ENCODE peak calls at places on chromosomes 16 and 17, in four cellular contexts. T is neural progenitor cell, U is IMR-90, J is GM23338. A is an unnamed sample.

GRCh38 chr16:48282636-48283263 is 35.4 kb upstream of the ABCC11 start:
- DNase-seq in T (no peak), U (no peak), J (no peak), A (no peak)

GRCh38 chr17:67281736-67282135 is 36.7 kb upstream of the HELZ start:
- DNase-seq in T (no peak), J (no peak), U (no peak), A (no peak)

GRCh38 chr16:58269526-58269925 is 25.3 kb downstream of the PRSS54 start:
- DNase-seq in U (peak; percentile 40), T (no peak), J (no peak), A (no peak)

GRCh38 chr17:42125565-42125964 is 3.0 kb downstream of the HSPB9 start:
- DNase-seq in J (no peak), T (no peak), U (no peak), A (no peak)

GRCh38 chr17:50621562-50621961 is 13.1 kb upstream of the ABCC3 start:
- DNase-seq in T (no peak), U (peak; percentile 50), J (no peak), A (no peak)

GRCh38 chr16:74449470-74449869 is 28.2 kb upstream of the CLEC18B start:
- DNase-seq in U (peak; percentile 79), T (no peak), J (no peak), A (no peak)

GRCh38 chr17:40886090-40886489 is 1.0 kb upstream of the KRT20 start:
- DNase-seq in U (peak; percentile 67), J (no peak), T (no peak), A (peak; percentile 5)

GRCh38 chr16:51762081-51762995 is 611.3 kb upstream of the SALL1 start:
- DNase-seq in J (peak; percentile 87), U (peak; percentile 70), T (peak; percentile 93), A (peak; percentile 36)

GRCh38 chr17:2259769-2260536 is 43.6 kb downstream of the SMG6 start:
- DNase-seq in J (no peak), T (no peak), U (peak; percentile 81), A (no peak)

GRCh38 chr17:10727192-10727591 is 2.6 kb downstream of the TMEM220 start:
- DNase-seq in U (no peak), J (no peak), T (no peak), A (no peak)

GRCh38 chr17:47686276-47686635 is 7.7 kb upstream of the TBKBP1 start:
- DNase-seq in T (no peak), U (peak; percentile 58), J (no peak), A (no peak)

GRCh38 chr16:89141884-89142267 is 29.7 kb upstream of the CDH15 start:
- DNase-seq in J (no peak), U (no peak), T (no peak), A (no peak)

GRCh38 chr17:47948706-47949196 is 7.4 kb downstream of the PNPO start:
- DNase-seq in T (no peak), J (no peak), U (no peak), A (peak; percentile 16)

GRCh38 chr16:86991679-86992078 is 325.5 kb downstream of the C16orf95 start:
- DNase-seq in J (no peak), T (no peak), U (peak; percentile 88), A (no peak)

GRCh38 chr16:28293589-28293935 is 1.2 kb downstream of the SBK1 start:
- DNase-seq in J (peak; percentile 24), U (no peak), T (no peak), A (no peak)

GRCh38 chr17:37490022-37490587 is 414 bp downstream of the DUSP14 start:
- DNase-seq in J (peak; percentile 85), U (peak; percentile 45), T (peak; percentile 78), A (peak; percentile 69)

GRCh38 chr17:82301300-82301915 is 16.0 kb downstream of the CD7 start:
- DNase-seq in U (no peak), J (no peak), T (no peak), A (no peak)

GRCh38 chr16:27436921-27437650 is 35.1 kb downstream of the IL21R start:
- DNase-seq in U (no peak), J (no peak), T (no peak), A (no peak)

GRCh38 chr16:1530883-1531637 is 2.4 kb upstream of the TMEM204 start:
- DNase-seq in J (no peak), U (peak; percentile 43), T (no peak), A (no peak)

GRCh38 chr17:31390748-31391495 is 553 bp upstream of the RAB11FIP4 start:
- DNase-seq in J (peak; percentile 55), U (no peak), T (peak; percentile 37), A (no peak)

GRCh38 chr16:35552763-35553162 is 2093.4 kb downstream of the TP53TG3F start:
- DNase-seq in U (no peak), T (no peak), J (no peak), A (no peak)

GRCh38 chr16:4172070-4172469 is 55.8 kb upstream of the ADCY9 start:
- DNase-seq in T (no peak), J (no peak), U (peak; percentile 86), A (no peak)

GRCh38 chr16:71645450-71645849 is 19.5 kb downstream of the MARVELD3 start:
- DNase-seq in U (peak; percentile 38), T (peak; percentile 51), J (peak; percentile 70), A (no peak)

GRCh38 chr16:86946396-86946795 is 368.0 kb downstream of the FOXL1 start:
- DNase-seq in T (no peak), U (peak; percentile 34), J (peak; percentile 19), A (peak; percentile 49)

GRCh38 chr17:34843682-34844081 is 117.6 kb downstream of the CCT6B start:
- DNase-seq in T (no peak), J (no peak), U (no peak), A (no peak)

GRCh38 chr16:21952040-21952792 is 945 bp upstream of the UQCRC2 start:
- DNase-seq in T (peak; percentile 85), J (peak; percentile 87), U (peak; percentile 61), A (peak; percentile 78)

GRCh38 chr16:46428108-46429061 is 192.8 kb downstream of the SHCBP1 start:
- DNase-seq in J (no peak), T (no peak), U (no peak), A (no peak)

GRCh38 chr17:73637866-73638265 is 6.4 kb downstream of the SDK2 start:
- DNase-seq in T (no peak), U (no peak), J (no peak), A (no peak)

GRCh38 chr17:73166731-73167581 is 2.1 kb downstream of the SSTR2 start:
- DNase-seq in U (no peak), T (no peak), J (no peak), A (no peak)

GRCh38 chr17:72123964-72124791 is 3.4 kb downstream of the SOX9 start:
- DNase-seq in J (peak; percentile 69), T (peak; percentile 30), U (no peak), A (no peak)

GRCh38 chr17:82551779-82552457 is 32.4 kb downstream of the FOXK2 start:
- DNase-seq in T (peak; percentile 39), J (peak; percentile 53), U (peak; percentile 70), A (peak; percentile 81)

GRCh38 chr17:42414782-42415409 is 8.2 kb downstream of the CAVIN1 start:
- DNase-seq in T (no peak), J (no peak), U (no peak), A (peak; percentile 24)

GRCh38 chr17:4514779-4515178 is 16.1 kb downstream of the SPNS2 start:
- DNase-seq in T (no peak), J (no peak), U (no peak), A (no peak)

GRCh38 chr17:64056269-64057005 is 36.0 kb upstream of the ICAM2 start:
- DNase-seq in T (no peak), U (no peak), J (peak; percentile 77), A (no peak)

GRCh38 chr16:425082-425718 is at the start of gene RAB11FIP3:
- DNase-seq in U (peak; percentile 77), J (peak; percentile 86), T (peak; percentile 91), A (peak; percentile 88)

GRCh38 chr17:6463616-6464445 is 19.6 kb downstream of the PIMREG start:
- DNase-seq in J (no peak), T (no peak), U (no peak), A (no peak)

GRCh38 chr16:23807028-23807427 is 28.8 kb upstream of the PRKCB start:
- DNase-seq in J (no peak), U (no peak), T (no peak), A (no peak)

GRCh38 chr16:4682084-4682581 is 11.2 kb upstream of the NUDT16L1 start:
- DNase-seq in U (no peak), T (no peak), J (no peak), A (no peak)

GRCh38 chr17:8835631-8836364 is 31.7 kb downstream of the PIK3R6 start:
- DNase-seq in T (no peak), U (no peak), J (no peak), A (no peak)

GRCh38 chr17:57976594-57976993 is 11.5 kb downstream of the VEZF1 start:
- DNase-seq in J (no peak), U (no peak), T (no peak), A (no peak)
- H4K20me1 ChIP-seq in J (peaks cover 24% of the 10 kb centered on the region), U (peaks cover 26% of the 10 kb centered on the region), T (peaks cover 59% of the 10 kb centered on the region), A (no peaks in the 10 kb centered on the region)

GRCh38 chr17:60618080-60618479 is 18.1 kb downstream of the PPM1D start:
- DNase-seq in T (no peak), J (no peak), U (no peak), A (no peak)
- H4K20me1 ChIP-seq in T (no peaks in the 10 kb centered on the region), J (peaks cover 20% of the 10 kb centered on the region), U (peaks cover 35% of the 10 kb centered on the region), A (peaks cover 4% of the 10 kb centered on the region)

GRCh38 chr17:16448490-16448889 is 33.1 kb downstream of the TRPV2 start:
- DNase-seq in T (no peak), U (no peak), J (no peak), A (no peak)
- H4K20me1 ChIP-seq in T (peaks cover 46% of the 10 kb centered on the region), U (peaks cover 78% of the 10 kb centered on the region), J (peaks cover 23% of the 10 kb centered on the region), A (no peaks in the 10 kb centered on the region)

GRCh38 chr16:17301184-17301583 is 169.6 kb downstream of the XYLT1 start:
- DNase-seq in T (no peak), J (no peak), U (no peak), A (no peak)
- H4K20me1 ChIP-seq in T (peaks cover 14% of the 10 kb centered on the region), J (no peaks in the 10 kb centered on the region), U (peaks cover 4% of the 10 kb centered on the region), A (no peaks in the 10 kb centered on the region)

DNA sequence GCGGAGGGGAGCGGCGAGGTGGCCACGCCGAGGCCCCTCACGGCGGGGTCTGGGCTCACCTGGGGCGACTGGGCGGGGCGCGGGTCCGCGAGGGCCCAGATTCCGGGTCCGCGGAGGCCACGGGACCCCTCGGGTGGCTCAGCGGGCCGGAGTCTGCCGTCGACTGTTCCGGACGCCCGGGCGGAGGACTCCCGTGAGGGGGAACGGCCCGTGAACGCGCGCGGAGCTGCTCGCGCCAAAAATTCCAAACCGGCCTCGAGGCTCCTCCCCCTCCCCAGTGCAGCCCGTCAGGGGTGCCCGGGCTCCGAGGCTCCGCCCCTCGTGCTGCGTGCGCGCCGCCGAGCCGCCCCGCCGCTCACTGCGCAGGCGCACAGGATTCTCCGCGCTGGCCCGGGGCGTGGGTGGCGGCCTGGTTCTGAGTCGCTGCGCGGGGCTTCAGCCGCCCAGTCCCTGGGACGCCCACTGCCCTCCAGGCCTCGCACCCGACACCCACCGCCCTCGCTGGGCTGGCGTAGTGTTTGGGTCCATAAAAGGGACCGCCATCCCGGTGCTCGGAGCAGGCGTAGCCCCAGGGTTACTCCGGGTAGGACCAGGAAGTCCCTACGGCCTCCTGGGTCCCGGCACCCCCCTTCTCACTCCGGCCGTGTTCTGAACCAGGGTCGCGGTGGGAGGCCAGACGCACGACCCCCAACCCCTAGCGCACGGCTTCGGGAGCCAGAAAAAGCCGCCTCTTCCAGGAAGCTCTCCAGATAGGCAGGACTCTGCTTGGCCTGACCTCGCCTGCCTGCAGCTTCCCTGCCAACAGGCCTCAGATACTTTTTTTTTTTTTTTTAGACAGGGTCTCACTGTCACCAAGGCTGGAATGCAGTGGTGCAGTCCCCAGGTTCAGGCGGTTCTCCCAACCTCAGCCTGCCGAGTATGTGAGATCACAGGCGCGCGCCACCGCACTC is at the start of gene PKMYT1:
- DNase-seq in J (peak; percentile 90), U (peak; percentile 73), T (peak; percentile 96), A (peak; percentile 90)
- H4K20me1 ChIP-seq in J (peaks cover 8% of the 10 kb centered on the region), U (no peaks in the 10 kb centered on the region), T (peaks cover 17% of the 10 kb centered on the region), A (no peaks in the 10 kb centered on the region)

GRCh38 chr16:85627102-85627834 is 14.1 kb downstream of the GSE1 start:
- DNase-seq in U (no peak), J (no peak), T (no peak), A (no peak)
- H4K20me1 ChIP-seq in U (peaks cover 99% of the 10 kb centered on the region), J (peaks cover 83% of the 10 kb centered on the region), T (peaks cover 55% of the 10 kb centered on the region), A (no peaks in the 10 kb centered on the region)

GRCh38 chr17:77433385-77434135 is 292.8 kb downstream of the SEC14L1 start:
- DNase-seq in U (peak; percentile 82), J (no peak), T (no peak), A (no peak)
- H4K20me1 ChIP-seq in U (peaks cover 88% of the 10 kb centered on the region), J (peaks cover 5% of the 10 kb centered on the region), T (peaks cover 98% of the 10 kb centered on the region), A (no peaks in the 10 kb centered on the region)

A was measured in endothelial cell of umbilical vein.